ENCODE peak calls at places on chromosome 1, in eight cellular contexts. L is Peyer's patch, N is stomach, Q is H1, W is heart left ventricle, K is adrenal gland, J is lower leg skin, V is tibial nerve. R is an unnamed sample.

GRCh38 chr1:162145280-162145965 is 75.9 kb downstream of the NOS1AP start:
- DNase-seq in L (no peak), N (no peak), Q (no peak), W (no peak), K (no peak), J (no peak), V (no peak), R (no peak)

GRCh38 chr1:79531790-79532189 is 525.3 kb upstream of the ADGRL4 start:
- DNase-seq in L (no peak), N (no peak), Q (no peak), W (no peak), K (no peak), J (no peak), V (no peak), R (no peak)

GRCh38 chr1:21397813-21398188 is 42.1 kb upstream of the NBPF3 start:
- DNase-seq in L (no peak), N (no peak), Q (no peak), W (no peak), K (no peak), J (no peak), V (no peak), R (peak; percentile 13)

GRCh38 chr1:192559115-192560006 is 16.2 kb upstream of the RGS1 start:
- DNase-seq in L (no peak), N (no peak), Q (no peak), W (no peak), K (peak; percentile 26), J (no peak), V (no peak), R (no peak)

GRCh38 chr1:30788580-30789387 is 31.2 kb upstream of the LAPTM5 start:
- DNase-seq in L (peak; percentile 22), N (no peak), Q (no peak), W (no peak), K (peak; percentile 83), J (no peak), V (no peak), R (no peak)

GRCh38 chr1:240188139-240188538 is 96.5 kb downstream of the FMN2 start:
- DNase-seq in L (no peak), N (no peak), Q (no peak), W (no peak), K (no peak), J (no peak), V (no peak), R (no peak)

GRCh38 chr1:154327466-154328317 is 2.4 kb downstream of the ATP8B2 start:
- DNase-seq in L (no peak), N (peak; percentile 44), Q (no peak), W (no peak), K (no peak), J (peak; percentile 84), V (no peak), R (peak; percentile 65)

GRCh38 chr1:76867342-76868130 is at the start of gene ST6GALNAC5:
- DNase-seq in L (no peak), N (no peak), Q (no peak), W (no peak), K (peak; percentile 50), J (peak; percentile 84), V (no peak), R (no peak)

GRCh38 chr1:229863651-229864545 is 203.1 kb upstream of the GALNT2 start:
- DNase-seq in L (no peak), N (no peak), Q (no peak), W (peak; percentile 67), K (peak; percentile 42), J (no peak), V (no peak), R (no peak)

GRCh38 chr1:248871837-248872401 is 13.0 kb upstream of the ZNF692 start:
- DNase-seq in L (no peak), N (no peak), Q (no peak), W (no peak), K (no peak), J (no peak), V (no peak), R (no peak)

GRCh38 chr1:200921571-200922110 is 26.9 kb downstream of the INAVA start:
- DNase-seq in L (no peak), N (no peak), Q (no peak), W (no peak), K (no peak), J (peak; percentile 57), V (no peak), R (no peak)

GRCh38 chr1:198679535-198680173 is 40.8 kb downstream of the PTPRC start:
- DNase-seq in L (no peak), N (no peak), Q (no peak), W (no peak), K (no peak), J (no peak), V (no peak), R (peak; percentile 23)
- H3K4me3 ChIP-seq in L (no peak overlapping the region), N (no peak overlapping the region), Q (no peak overlapping the region), W (no peak overlapping the region), K (no peak overlapping the region), J (no peak overlapping the region), V (no peak overlapping the region), R (no peak overlapping the region)

GRCh38 chr1:219415915-219416314 is 197.0 kb downstream of the ZC3H11B start:
- DNase-seq in L (no peak), N (no peak), Q (no peak), W (no peak), K (no peak), J (no peak), V (no peak), R (no peak)

GRCh38 chr1:219413523-219413922 is 199.4 kb downstream of the ZC3H11B start:
- DNase-seq in L (no peak), N (no peak), Q (no peak), W (peak; percentile 52), K (no peak), J (no peak), V (no peak), R (no peak)

GRCh38 chr1:219414250-219414649 is 198.7 kb downstream of the ZC3H11B start:
- DNase-seq in L (no peak), N (no peak), Q (no peak), W (no peak), K (no peak), J (no peak), V (no peak), R (no peak)

GRCh38 chr1:219416598-219417238 is 196.2 kb downstream of the ZC3H11B start:
- DNase-seq in L (no peak), N (peak; percentile 64), Q (peak; percentile 13), W (peak; percentile 56), K (peak; percentile 81), J (no peak), V (peak; percentile 31), R (peak; percentile 59)

GRCh38 chr1:219415433-219415832 is 197.5 kb downstream of the ZC3H11B start:
- DNase-seq in L (no peak), N (no peak), Q (no peak), W (no peak), K (no peak), J (no peak), V (no peak), R (no peak)
- TF ChIP-seq CTCF in L (no peak), N (no peak), Q (no peak), W (no peak), K (no peak), J (no peak), V (no peak), R (no peak)

GRCh38 chr1:27872059-27872801 is at the start of gene THEMIS2:
- DNase-seq in L (peak; percentile 80), N (peak; percentile 67), Q (no peak), W (peak; percentile 74), K (no peak), J (peak; percentile 93), V (no peak), R (peak; percentile 81)
- TF ChIP-seq POLR2A in L (peak; percentile 68), N (no peak), Q (no peak), W (peak; percentile 53), K (peak; percentile 35), J (no peak), V (peak; percentile 48), R (peak; percentile 71)

GRCh38 chr1:109370712-109371270 is 26.9 kb downstream of the SORT1 start:
- DNase-seq in L (no peak), N (no peak), Q (no peak), W (no peak), K (no peak), J (no peak), V (no peak), R (no peak)
- H3K4me3 ChIP-seq in L (no peak overlapping the region), N (no peak overlapping the region), Q (no peak overlapping the region), W (no peak overlapping the region), K (no peak overlapping the region), J (no peak overlapping the region), V (no peak overlapping the region), R (no peak overlapping the region)

GRCh38 chr1:247487057-247487456 is 29.2 kb upstream of the OR2B11 start:
- DNase-seq in L (no peak), N (no peak), Q (no peak), W (no peak), K (peak; percentile 21), J (no peak), V (no peak), R (peak; percentile 14)
- TF ChIP-seq CTCF in L (peak; percentile 76), N (no peak), Q (peak; percentile 70), W (peak; percentile 23), K (peak; percentile 51), J (no peak), V (peak; percentile 57), R (peak; percentile 64)

GRCh38 chr1:207831517-207832327 is 79.2 kb downstream of the CD34 start:
- DNase-seq in L (no peak), N (no peak), Q (no peak), W (no peak), K (no peak), J (no peak), V (no peak), R (no peak)
- TF ChIP-seq POLR2A in L (no peak), N (no peak), Q (no peak), W (no peak), K (no peak), J (no peak), V (no peak), R (no peak)

R was measured in transverse colon.